ENCODE peak calls at places on chromosome 17, in five cellular contexts. C is immature natural killer cell; H is testis; L is activated T-cell treated with anti-CD3 and anti-CD28 coated beads, Interleukin-2, amount 50 U/mL, for 72 hours; V is kidney glomerular epithelial cell. U is an unnamed sample.

GRCh38 chr17:623121-623520 is 91.5 kb downstream of the VPS53 start:
- DNase-seq in C (no peak), H (no peak), L (no peak), V (no peak), U (no peak)

GRCh38 chr17:43721537-43722268 is 36.9 kb downstream of the SOST start:
- DNase-seq in C (no peak), H (no peak), L (no peak), V (no peak), U (no peak)

GRCh38 chr17:77427471-77427991 is 286.8 kb downstream of the SEC14L1 start:
- DNase-seq in C (no peak), H (peak), L (no peak), V (peak), U (no peak)

GRCh38 chr17:75720656-75721462 is at the start of gene ITGB4:
- DNase-seq in C (peak), H (no peak), L (peak), V (no peak), U (peak)

GRCh38 chr17:62824290-62825135 is 16.4 kb upstream of the MARCHF10 start:
- DNase-seq in C (no peak), H (no peak), L (no peak), V (peak), U (no peak)

GRCh38 chr17:69269174-69269998 is 40.8 kb upstream of the ABCA10 start:
- DNase-seq in C (no peak), H (no peak), L (no peak), V (no peak), U (no peak)

GRCh38 chr17:44444735-44445105 is 55.3 kb upstream of the ITGA2B start:
- DNase-seq in C (no peak), H (no peak), L (no peak), V (peak), U (no peak)

GRCh38 chr17:35094902-35095301 is 24.8 kb downstream of the RAD51D start:
- DNase-seq in C (no peak), H (no peak), L (no peak), V (peak), U (no peak)

GRCh38 chr17:67785526-67785925 is 39.8 kb upstream of the BPTF start:
- DNase-seq in C (no peak), H (no peak), L (no peak), V (no peak), U (no peak)

GRCh38 chr17:72126575-72127486 is 6.0 kb downstream of the SOX9 start:
- DNase-seq in C (no peak), H (no peak), L (no peak), V (peak), U (no peak)

U was measured in GM13976.